ENCODE peak calls at places on chromosomes 13 and 19, in eight cellular contexts. One of them, this sample, is unnamed.
A peak's percentile ranks its signal among the peaks of the same experiment; 100 is the strongest.

GRCh38 chr13:87122551-87122950 is 548.6 kb upstream of the SLITRK5 start:
- DNase-seq in PC-3: peak; percentile 54
- DNase-seq in CD8-positive, alpha-beta T cell: no peak
- DNase-seq in IMR-90: peak; percentile 68
- DNase-seq in GM23338: no peak
- DNase-seq in right lobe of liver: no peak
- DNase-seq in cardiac muscle cell: no peak
- DNase-seq in gastrocnemius medialis: no peak
- DNase-seq in this sample: no peak

GRCh38 chr13:50357586-50358118 is 342.4 kb downstream of the KCNRG start:
- DNase-seq in PC-3: peak; percentile 90
- DNase-seq in CD8-positive, alpha-beta T cell: no peak
- DNase-seq in IMR-90: peak; percentile 93
- DNase-seq in GM23338: no peak
- DNase-seq in right lobe of liver: peak; percentile 51
- DNase-seq in cardiac muscle cell: no peak
- DNase-seq in gastrocnemius medialis: no peak
- DNase-seq in this sample: no peak

GRCh38 chr13:110312669-110313031 is 5.6 kb downstream of the COL4A2 start:
- DNase-seq in PC-3: peak; percentile 73
- DNase-seq in CD8-positive, alpha-beta T cell: no peak
- DNase-seq in IMR-90: peak; percentile 93
- DNase-seq in GM23338: no peak
- DNase-seq in right lobe of liver: no peak
- DNase-seq in cardiac muscle cell: no peak
- DNase-seq in gastrocnemius medialis: no peak
- DNase-seq in this sample: no peak

GRCh38 chr13:99320693-99321481 is 13.7 kb upstream of the GPR183 start:
- DNase-seq in PC-3: peak; percentile 88
- DNase-seq in CD8-positive, alpha-beta T cell: no peak
- DNase-seq in IMR-90: peak; percentile 88
- DNase-seq in GM23338: no peak
- DNase-seq in right lobe of liver: no peak
- DNase-seq in cardiac muscle cell: no peak
- DNase-seq in gastrocnemius medialis: no peak
- DNase-seq in this sample: no peak

GRCh38 chr19:55173717-55174409 is 6.2 kb downstream of the SYT5 start:
- DNase-seq in PC-3: peak; percentile 85
- DNase-seq in CD8-positive, alpha-beta T cell: no peak
- DNase-seq in IMR-90: peak; percentile 43
- DNase-seq in GM23338: peak; percentile 93
- DNase-seq in right lobe of liver: peak; percentile 59
- DNase-seq in cardiac muscle cell: peak; percentile 50
- DNase-seq in gastrocnemius medialis: no peak
- DNase-seq in this sample: peak; percentile 86

GRCh38 chr19:28009696-28010095 is 1203.3 kb downstream of the UQCRFS1 start:
- DNase-seq in PC-3: no peak
- DNase-seq in CD8-positive, alpha-beta T cell: no peak
- DNase-seq in IMR-90: no peak
- DNase-seq in GM23338: no peak
- DNase-seq in right lobe of liver: no peak
- DNase-seq in cardiac muscle cell: no peak
- DNase-seq in gastrocnemius medialis: no peak
- DNase-seq in this sample: no peak

GRCh38 chr19:13985771-13986347 is 20.3 kb downstream of the RFX1 start:
- DNase-seq in PC-3: no peak
- DNase-seq in CD8-positive, alpha-beta T cell: no peak
- DNase-seq in IMR-90: no peak
- DNase-seq in GM23338: peak; percentile 56
- DNase-seq in right lobe of liver: no peak
- DNase-seq in cardiac muscle cell: no peak
- DNase-seq in gastrocnemius medialis: no peak
- DNase-seq in this sample: no peak

GRCh38 chr13:43284162-43284561 is 260.8 kb downstream of the DNAJC15 start:
- DNase-seq in PC-3: peak; percentile 71
- DNase-seq in CD8-positive, alpha-beta T cell: no peak
- DNase-seq in IMR-90: peak; percentile 92
- DNase-seq in GM23338: no peak
- DNase-seq in right lobe of liver: no peak
- DNase-seq in cardiac muscle cell: no peak
- DNase-seq in gastrocnemius medialis: no peak
- DNase-seq in this sample: no peak

GRCh38 chr13:111468037-111468959 is 147.9 kb downstream of the TEX29 start:
- DNase-seq in PC-3: no peak
- DNase-seq in CD8-positive, alpha-beta T cell: no peak
- DNase-seq in IMR-90: no peak
- DNase-seq in GM23338: no peak
- DNase-seq in right lobe of liver: no peak
- DNase-seq in cardiac muscle cell: no peak
- DNase-seq in gastrocnemius medialis: no peak
- DNase-seq in this sample: no peak

GRCh38 chr13:68927387-68928026 is 1180.1 kb upstream of the ATXN8OS start:
- DNase-seq in PC-3: peak; percentile 60
- DNase-seq in CD8-positive, alpha-beta T cell: no peak
- DNase-seq in IMR-90: no peak
- DNase-seq in GM23338: peak; percentile 86
- DNase-seq in right lobe of liver: no peak
- DNase-seq in cardiac muscle cell: peak; percentile 68
- DNase-seq in gastrocnemius medialis: no peak
- DNase-seq in this sample: no peak

GRCh38 chr19:3441089-3441985 is 39.0 kb downstream of the SMIM24 start:
- DNase-seq in PC-3: no peak
- DNase-seq in CD8-positive, alpha-beta T cell: no peak
- DNase-seq in IMR-90: no peak
- DNase-seq in GM23338: no peak
- DNase-seq in right lobe of liver: no peak
- DNase-seq in cardiac muscle cell: no peak
- DNase-seq in gastrocnemius medialis: no peak
- DNase-seq in this sample: peak; percentile 74

GRCh38 chr13:75365724-75366173 is 116.2 kb downstream of the TBC1D4 start:
- DNase-seq in PC-3: peak; percentile 92
- DNase-seq in CD8-positive, alpha-beta T cell: no peak
- DNase-seq in IMR-90: peak; percentile 86
- DNase-seq in GM23338: peak; percentile 39
- DNase-seq in right lobe of liver: no peak
- DNase-seq in cardiac muscle cell: no peak
- DNase-seq in gastrocnemius medialis: no peak
- DNase-seq in this sample: no peak

GRCh38 chr13:41145136-41145908 is 12.7 kb upstream of the KBTBD6 start:
- DNase-seq in PC-3: no peak
- DNase-seq in CD8-positive, alpha-beta T cell: no peak
- DNase-seq in IMR-90: peak; percentile 74
- DNase-seq in GM23338: no peak
- DNase-seq in right lobe of liver: no peak
- DNase-seq in cardiac muscle cell: no peak
- DNase-seq in gastrocnemius medialis: no peak
- DNase-seq in this sample: no peak

GRCh38 chr19:39413903-39414608 is 1.6 kb downstream of the PLEKHG2 start:
- DNase-seq in PC-3: no peak
- DNase-seq in CD8-positive, alpha-beta T cell: no peak
- DNase-seq in IMR-90: peak; percentile 28
- DNase-seq in GM23338: peak; percentile 49
- DNase-seq in right lobe of liver: peak; percentile 54
- DNase-seq in cardiac muscle cell: peak; percentile 54
- DNase-seq in gastrocnemius medialis: no peak
- DNase-seq in this sample: peak; percentile 63

GRCh38 chr19:2969104-2969504 is 8.3 kb upstream of the TLE6 start:
- DNase-seq in PC-3: no peak
- DNase-seq in CD8-positive, alpha-beta T cell: no peak
- DNase-seq in IMR-90: no peak
- DNase-seq in GM23338: no peak
- DNase-seq in right lobe of liver: peak; percentile 64
- DNase-seq in cardiac muscle cell: no peak
- DNase-seq in gastrocnemius medialis: peak; percentile 41
- DNase-seq in this sample: no peak

GRCh38 chr19:33535176-33535575 is 13.6 kb upstream of the PEPD start:
- DNase-seq in PC-3: no peak
- DNase-seq in CD8-positive, alpha-beta T cell: no peak
- DNase-seq in IMR-90: peak; percentile 34
- DNase-seq in GM23338: no peak
- DNase-seq in right lobe of liver: no peak
- DNase-seq in cardiac muscle cell: no peak
- DNase-seq in gastrocnemius medialis: no peak
- DNase-seq in this sample: no peak

GRCh38 chr13:86932935-86933334 is 738.2 kb upstream of the SLITRK5 start:
- DNase-seq in PC-3: no peak
- DNase-seq in CD8-positive, alpha-beta T cell: no peak
- DNase-seq in IMR-90: peak; percentile 43
- DNase-seq in GM23338: peak; percentile 69
- DNase-seq in right lobe of liver: no peak
- DNase-seq in cardiac muscle cell: peak; percentile 33
- DNase-seq in gastrocnemius medialis: no peak
- DNase-seq in this sample: no peak

GRCh38 chr13:36158606-36159005 is 27.4 kb upstream of the DCLK1 start:
- DNase-seq in PC-3: peak; percentile 29
- DNase-seq in CD8-positive, alpha-beta T cell: no peak
- DNase-seq in IMR-90: no peak
- DNase-seq in GM23338: no peak
- DNase-seq in right lobe of liver: no peak
- DNase-seq in cardiac muscle cell: no peak
- DNase-seq in gastrocnemius medialis: no peak
- DNase-seq in this sample: no peak

GRCh38 chr13:36151591-36151990 is 20.4 kb upstream of the DCLK1 start:
- DNase-seq in PC-3: no peak
- DNase-seq in CD8-positive, alpha-beta T cell: no peak
- DNase-seq in IMR-90: no peak
- DNase-seq in GM23338: no peak
- DNase-seq in right lobe of liver: no peak
- DNase-seq in cardiac muscle cell: no peak
- DNase-seq in gastrocnemius medialis: no peak
- DNase-seq in this sample: no peak

GRCh38 chr13:36157475-36157874 is 26.3 kb upstream of the DCLK1 start:
- DNase-seq in PC-3: no peak
- DNase-seq in CD8-positive, alpha-beta T cell: no peak
- DNase-seq in IMR-90: no peak
- DNase-seq in GM23338: no peak
- DNase-seq in right lobe of liver: no peak
- DNase-seq in cardiac muscle cell: no peak
- DNase-seq in gastrocnemius medialis: no peak
- DNase-seq in this sample: no peak

GRCh38 chr13:36160297-36160696 is 29.1 kb upstream of the DCLK1 start:
- DNase-seq in PC-3: no peak
- DNase-seq in CD8-positive, alpha-beta T cell: no peak
- DNase-seq in IMR-90: no peak
- DNase-seq in GM23338: no peak
- DNase-seq in right lobe of liver: no peak
- DNase-seq in cardiac muscle cell: no peak
- DNase-seq in gastrocnemius medialis: no peak
- DNase-seq in this sample: no peak

GRCh38 chr13:36154567-36155231 is 23.5 kb upstream of the DCLK1 start:
- DNase-seq in PC-3: no peak
- DNase-seq in CD8-positive, alpha-beta T cell: no peak
- DNase-seq in IMR-90: no peak
- DNase-seq in GM23338: peak; percentile 79
- DNase-seq in right lobe of liver: no peak
- DNase-seq in cardiac muscle cell: peak; percentile 70
- DNase-seq in gastrocnemius medialis: peak; percentile 14
- DNase-seq in this sample: no peak
- H3K27ac ChIP-seq in PC-3: no peak overlapping the region
- H3K27ac ChIP-seq in CD8-positive, alpha-beta T cell: no peak overlapping the region
- H3K27ac ChIP-seq in IMR-90: no peak overlapping the region
- H3K27ac ChIP-seq in GM23338: no peak overlapping the region
- H3K27ac ChIP-seq in right lobe of liver: no peak overlapping the region
- H3K27ac ChIP-seq in cardiac muscle cell: no peak overlapping the region
- H3K27ac ChIP-seq in gastrocnemius medialis: no peak overlapping the region
- H3K27ac ChIP-seq in this sample: no peak overlapping the region

DNA sequence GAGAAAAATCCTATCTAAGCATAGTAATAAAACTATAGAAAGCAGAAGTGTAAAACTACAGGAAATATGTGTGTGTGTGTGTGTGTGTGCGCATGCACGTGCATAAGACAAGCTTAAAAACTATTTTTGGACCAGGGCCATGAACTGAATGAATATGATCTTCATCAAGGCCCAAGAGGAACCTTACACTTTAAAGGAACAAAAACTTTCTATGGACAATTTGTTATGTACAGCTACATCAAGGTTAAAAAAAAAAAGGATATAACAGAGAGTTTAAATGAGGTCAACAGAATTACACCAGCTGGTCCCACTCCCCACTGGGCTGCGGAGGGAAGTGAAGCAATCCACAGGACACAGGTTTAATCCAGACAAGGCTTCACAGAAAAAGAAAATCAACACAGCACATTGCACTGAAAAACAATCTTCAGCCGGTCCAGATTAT is 151.1 kb downstream of the LHFPL6 start:
- DNase-seq in PC-3: no peak
- DNase-seq in CD8-positive, alpha-beta T cell: no peak
- DNase-seq in IMR-90: peak; percentile 30
- DNase-seq in GM23338: no peak
- DNase-seq in right lobe of liver: no peak
- DNase-seq in cardiac muscle cell: peak; percentile 27
- DNase-seq in gastrocnemius medialis: peak; percentile 44
- DNase-seq in this sample: no peak
- H3K27ac ChIP-seq in PC-3: no peak overlapping the region
- H3K27ac ChIP-seq in CD8-positive, alpha-beta T cell: no peak overlapping the region
- H3K27ac ChIP-seq in IMR-90: no peak overlapping the region
- H3K27ac ChIP-seq in GM23338: no peak overlapping the region
- H3K27ac ChIP-seq in right lobe of liver: no peak overlapping the region
- H3K27ac ChIP-seq in cardiac muscle cell: peak overlapping the region; percentile 89
- H3K27ac ChIP-seq in gastrocnemius medialis: peak overlapping the region; percentile 70
- H3K27ac ChIP-seq in this sample: peak overlapping the region; percentile 5

DNA sequence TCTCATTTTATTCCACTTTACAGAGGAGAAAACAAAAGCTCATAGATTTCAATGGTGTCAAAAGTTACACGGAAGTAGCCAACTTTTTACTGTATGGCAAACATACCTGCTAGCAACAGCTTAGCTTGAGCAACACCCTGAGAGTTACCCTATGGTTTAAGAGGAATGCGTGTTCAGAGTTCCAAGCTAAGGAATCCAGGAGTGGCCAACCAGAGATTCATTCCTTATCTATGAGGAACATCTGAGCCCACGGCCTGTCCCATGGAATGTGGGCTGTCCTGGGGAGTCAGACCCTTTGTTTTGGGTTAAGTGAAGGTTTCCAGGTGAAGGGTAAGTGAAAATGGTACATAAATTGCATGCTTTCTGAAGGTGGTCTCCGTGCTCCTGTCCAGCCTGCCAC is 67.5 kb downstream of the STARD13 start:
- DNase-seq in PC-3: peak; percentile 88
- DNase-seq in CD8-positive, alpha-beta T cell: no peak
- DNase-seq in IMR-90: peak; percentile 71
- DNase-seq in GM23338: peak; percentile 44
- DNase-seq in right lobe of liver: no peak
- DNase-seq in cardiac muscle cell: no peak
- DNase-seq in gastrocnemius medialis: no peak
- DNase-seq in this sample: no peak
- H3K27ac ChIP-seq in PC-3: peak overlapping the region; percentile 90
- H3K27ac ChIP-seq in CD8-positive, alpha-beta T cell: no peak overlapping the region
- H3K27ac ChIP-seq in IMR-90: peak overlapping the region; percentile 18
- H3K27ac ChIP-seq in GM23338: no peak overlapping the region
- H3K27ac ChIP-seq in right lobe of liver: no peak overlapping the region
- H3K27ac ChIP-seq in cardiac muscle cell: no peak overlapping the region
- H3K27ac ChIP-seq in gastrocnemius medialis: no peak overlapping the region
- H3K27ac ChIP-seq in this sample: no peak overlapping the region

GRCh38 chr19:11034449-11035213 is 54.6 kb upstream of the LDLR start:
- DNase-seq in PC-3: no peak
- DNase-seq in CD8-positive, alpha-beta T cell: no peak
- DNase-seq in IMR-90: no peak
- DNase-seq in GM23338: no peak
- DNase-seq in right lobe of liver: no peak
- DNase-seq in cardiac muscle cell: no peak
- DNase-seq in gastrocnemius medialis: no peak
- DNase-seq in this sample: no peak
- H3K27ac ChIP-seq in PC-3: peak overlapping the region; percentile 64
- H3K27ac ChIP-seq in CD8-positive, alpha-beta T cell: no peak overlapping the region
- H3K27ac ChIP-seq in IMR-90: no peak overlapping the region
- H3K27ac ChIP-seq in GM23338: no peak overlapping the region
- H3K27ac ChIP-seq in right lobe of liver: no peak overlapping the region
- H3K27ac ChIP-seq in cardiac muscle cell: no peak overlapping the region
- H3K27ac ChIP-seq in gastrocnemius medialis: peak overlapping the region; percentile 71
- H3K27ac ChIP-seq in this sample: no peak overlapping the region